ENCODE peak calls at places on chromosomes 7 and 10, in nine cellular contexts. E, F, X, O, L, Q, W, C and B are unnamed samples.

GRCh38 chr10:88499569-88500470 is 83.3 kb downstream of the RNLS start:
- DNase-seq in E (no peak), L (no peak), Q (no peak), W (no peak), O (peak), F (no peak), C (peak), X (no peak), B (peak)

GRCh38 chr7:54792383-54792782 is 33.4 kb upstream of the SEC61G start:
- DNase-seq in W (no peak), X (no peak), O (no peak), L (no peak), Q (no peak), E (no peak), F (no peak), C (no peak), B (no peak)

GRCh38 chr7:157567666-157568065 is 230.9 kb downstream of the DNAJB6 start:
- DNase-seq in X (no peak), O (no peak), L (no peak), Q (no peak), W (no peak), E (no peak), F (no peak), C (no peak), B (no peak)

GRCh38 chr7:44257618-44258422 is 57.0 kb downstream of the YKT6 start:
- DNase-seq in X (peak), E (peak), L (peak), O (peak), Q (peak), F (peak), W (peak), C (peak), B (peak)

GRCh38 chr10:642186-642890 is 47.1 kb downstream of the DIP2C start:
- DNase-seq in E (no peak), C (no peak), F (no peak), L (no peak), Q (no peak), O (no peak), X (no peak), W (no peak), B (no peak)

GRCh38 chr10:7407368-7408002 is 3.3 kb downstream of the SFMBT2 start:
- DNase-seq in C (no peak), F (no peak), E (no peak), L (peak), Q (peak), O (peak), W (no peak), X (no peak), B (no peak)

GRCh38 chr10:86849495-86849894 is 93.1 kb downstream of the BMPR1A start:
- DNase-seq in F (no peak), W (no peak), Q (peak), X (no peak), L (peak), O (no peak), E (no peak), C (no peak), B (no peak)

GRCh38 chr7:1123721-1124120 is 35.8 kb downstream of the GPER1 start:
- DNase-seq in F (no peak), Q (no peak), C (no peak), L (no peak), W (peak), E (no peak), O (peak), X (no peak), B (peak)

GRCh38 chr10:62083413-62083794 is 181.9 kb downstream of the ARID5B start:
- DNase-seq in F (no peak), L (no peak), W (no peak), Q (no peak), E (no peak), O (peak), X (no peak), C (peak), B (peak)

GRCh38 chr7:143299840-143300239 is 11.7 kb downstream of the CASP2 start:
- DNase-seq in O (no peak), E (no peak), X (peak), Q (no peak), F (no peak), L (no peak), W (no peak), C (no peak), B (no peak)

GRCh38 chr7:99860281-99861127 is 16.3 kb downstream of the OR2AE1 start:
- DNase-seq in W (peak), O (peak), F (no peak), L (no peak), C (peak), X (no peak), Q (no peak), E (no peak), B (peak)

GRCh38 chr7:34564091-34564490 is 93.9 kb upstream of the NPSR1 start:
- DNase-seq in C (no peak), L (no peak), E (no peak), X (no peak), W (no peak), Q (no peak), O (no peak), F (no peak), B (no peak)

GRCh38 chr7:101985646-101986199 is 168.3 kb downstream of the CUX1 start:
- DNase-seq in O (no peak), W (no peak), F (no peak), C (no peak), L (no peak), X (no peak), Q (no peak), E (no peak), B (no peak)

GRCh38 chr7:16647435-16647960 is 1.5 kb downstream of the BZW2 start:
- DNase-seq in F (no peak), W (no peak), L (no peak), X (no peak), Q (no peak), O (no peak), E (no peak), C (no peak), B (peak)

GRCh38 chr10:93065675-93066543 is 5.3 kb downstream of the CYP26C1 start:
- DNase-seq in Q (peak), F (no peak), L (peak), O (no peak), X (no peak), W (no peak), C (no peak), E (no peak), B (no peak)

GRCh38 chr7:74449809-74450397 is 3.8 kb upstream of the GTF2IRD1 start:
- DNase-seq in C (peak), W (peak), X (peak), E (peak), Q (peak), O (peak), F (no peak), L (peak), B (no peak)

GRCh38 chr7:78616539-78616938 is 818.0 kb downstream of the PHTF2 start:
- DNase-seq in L (no peak), C (no peak), Q (no peak), W (no peak), X (no peak), O (no peak), E (no peak), F (no peak), B (no peak)

GRCh38 chr7:131819891-131820290 is 263.5 kb upstream of the PODXL start:
- DNase-seq in X (no peak), C (no peak), F (no peak), L (no peak), O (no peak), W (no peak), E (no peak), Q (no peak), B (no peak)

GRCh38 chr10:69962746-69963135 is 89.9 kb upstream of the MACROH2A2 start:
- DNase-seq in W (no peak), F (no peak), L (no peak), C (no peak), Q (no peak), E (no peak), O (no peak), X (no peak), B (no peak)

GRCh38 chr10:86401588-86402282 is 35.1 kb upstream of the GRID1 start:
- DNase-seq in O (no peak), E (no peak), L (no peak), C (no peak), F (no peak), Q (no peak), X (no peak), W (no peak), B (no peak)

GRCh38 chr7:150450491-150450992 is at the start of gene GIMAP8:
- DNase-seq in O (no peak), C (no peak), E (peak), L (peak), W (no peak), Q (peak), X (peak), F (no peak), B (no peak)

GRCh38 chr7:90403174-90404113 is at the start of gene CLDN12:
- DNase-seq in Q (peak), X (peak), W (peak), E (peak), O (peak), F (peak), C (peak), L (peak), B (peak)

GRCh38 chr10:84291389-84291788 is 37.0 kb upstream of the CCSER2 start:
- DNase-seq in C (peak), E (no peak), O (peak), Q (no peak), L (no peak), F (no peak), W (no peak), X (no peak), B (peak)